ENCODE peak calls at places on chromosome 10, in four cellular contexts. R is H1, E is K562, C is HepG2. P is an unnamed sample.

GRCh38 chr10:114638874-114639625 is 19.0 kb downstream of the ABLIM1 start:
- DNase-seq in C (no peak), R (no peak), E (no peak), P (no peak)

GRCh38 chr10:10564081-10564480 is 453.6 kb upstream of the CELF2 start:
- DNase-seq in C (no peak), E (no peak), R (no peak), P (no peak)

GRCh38 chr10:131547129-131547799 is 235.7 kb upstream of the TCERG1L start:
- DNase-seq in C (no peak), R (peak), E (no peak), P (no peak)

GRCh38 chr10:31929260-31929985 is 792 bp upstream of the ARHGAP12 start:
- DNase-seq in C (peak), E (peak), R (peak), P (peak)

GRCh38 chr10:125414998-125415397 is 254.6 kb upstream of the CTBP2 start:
- DNase-seq in R (no peak), C (no peak), E (no peak), P (no peak)

GRCh38 chr10:110356628-110357245 is 52.0 kb upstream of the SMNDC1 start:
- DNase-seq in E (peak), C (no peak), R (no peak), P (peak)

GRCh38 chr10:132448248-132448731 is 51.3 kb downstream of the PWWP2B start:
- DNase-seq in C (no peak), R (no peak), E (peak), P (peak)

GRCh38 chr10:131141645-131142445 is 169.7 kb downstream of the TCERG1L start:
- DNase-seq in C (no peak), R (no peak), E (no peak), P (no peak)

GRCh38 chr10:58335306-58336005 is 650 bp downstream of the UBE2D1 start:
- DNase-seq in C (peak), R (no peak), E (peak), P (peak)

GRCh38 chr10:103683851-103684250 is 171.5 kb downstream of the SH3PXD2A start:
- DNase-seq in R (no peak), C (no peak), E (no peak), P (no peak)

GRCh38 chr10:125396651-125397050 is 236.3 kb upstream of the CTBP2 start:
- DNase-seq in E (no peak), C (no peak), R (no peak), P (no peak)

GRCh38 chr10:91415816-91416215 is 5.7 kb downstream of the HECTD2 start:
- DNase-seq in R (no peak), E (no peak), C (no peak), P (no peak)

GRCh38 chr10:30014511-30014910 is 44.9 kb downstream of the JCAD start:
- DNase-seq in R (no peak), E (no peak), C (no peak), P (no peak)

GRCh38 chr10:43846187-43846680 is 197.6 kb upstream of the ZNF32 start:
- DNase-seq in R (no peak), E (no peak), C (no peak), P (no peak)

GRCh38 chr10:75018873-75019272 is 92.6 kb upstream of the SAMD8 start:
- DNase-seq in R (no peak), C (no peak), E (no peak), P (no peak)
- TF ChIP-seq PHF8 in R (no peak), C (no peak), E (no peak), P (no peak)

GRCh38 chr10:115857856-115858255 is 415.1 kb downstream of the GFRA1 start:
- DNase-seq in C (no peak), E (no peak), R (no peak), P (no peak)

GRCh38 chr10:115861455-115861854 is 411.6 kb downstream of the GFRA1 start:
- DNase-seq in R (no peak), C (no peak), E (no peak), P (no peak)

GRCh38 chr10:115856580-115856979 is 416.4 kb downstream of the GFRA1 start:
- DNase-seq in C (no peak), R (no peak), E (no peak), P (no peak)

GRCh38 chr10:115866174-115866573 is 406.8 kb downstream of the GFRA1 start:
- DNase-seq in E (no peak), C (no peak), R (no peak), P (no peak)

GRCh38 chr10:115861864-115862263 is 411.1 kb downstream of the GFRA1 start:
- DNase-seq in R (no peak), E (no peak), C (no peak), P (peak)
- TF ChIP-seq MAFK in R (no peak), E (no peak), C (no peak), P (no peak)

DNA sequence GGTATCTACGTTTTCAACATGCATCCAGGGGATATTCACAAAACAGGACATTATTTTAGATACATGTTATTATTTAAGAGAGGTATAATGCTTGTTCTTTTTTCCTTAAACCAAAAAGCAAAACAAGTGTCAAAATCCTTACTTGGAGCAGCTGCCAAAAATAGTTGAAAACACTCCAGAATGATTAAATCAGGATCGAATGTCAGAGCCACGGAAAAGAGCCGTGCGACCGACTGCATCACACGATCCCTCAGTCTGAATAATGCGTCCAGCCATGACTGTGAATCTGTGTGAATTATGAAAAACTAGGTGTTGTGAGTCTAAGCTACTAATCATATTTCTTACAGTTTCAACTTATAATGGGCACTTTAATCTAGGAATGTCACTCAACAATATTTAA is 126.0 kb downstream of the PARD3 start:
- DNase-seq in E (no peak), C (no peak), R (no peak), P (no peak)
- TF ChIP-seq PHF8 in E (no peak), C (no peak), R (no peak), P (no peak)

DNA sequence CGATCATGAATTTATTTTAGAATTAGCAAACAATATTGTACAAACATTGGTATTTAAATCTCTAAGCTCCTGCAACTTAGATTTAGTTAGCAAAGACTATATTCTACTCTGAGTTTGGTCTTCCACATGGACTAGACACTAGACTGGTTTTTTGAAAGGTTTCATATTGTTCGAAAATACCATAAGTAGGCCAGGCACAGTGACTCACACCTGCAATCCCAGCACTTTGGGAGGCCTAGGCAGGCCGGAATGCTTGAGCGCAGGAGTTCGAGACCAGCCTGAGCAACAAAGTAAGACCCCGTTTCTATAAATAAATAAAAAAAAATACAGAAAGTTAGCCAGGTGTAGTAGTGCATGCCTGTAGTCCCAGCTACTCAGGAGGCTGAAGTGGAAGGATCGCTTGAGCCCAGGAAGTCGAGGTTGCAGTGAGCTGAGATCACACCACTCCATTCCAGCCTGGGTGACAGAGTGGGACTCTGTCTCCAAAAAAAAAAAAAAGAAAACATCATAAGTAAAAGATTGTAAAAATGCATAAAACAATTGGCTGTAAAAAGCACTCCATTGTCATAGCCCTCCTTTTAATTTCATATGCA is 73.1 kb downstream of the ABCC2 start:
- DNase-seq in R (no peak), E (no peak), C (no peak), P (no peak)
- TF ChIP-seq MAFK in R (no peak), E (no peak), C (no peak), P (no peak)

GRCh38 chr10:14601872-14602725 is 172.6 kb downstream of the FAM107B start:
- DNase-seq in R (no peak), C (peak), E (peak), P (peak)
- TF ChIP-seq PHF8 in R (no peak), C (no peak), E (no peak), P (no peak)

GRCh38 chr10:72315611-72316385 is 38.9 kb downstream of the DNAJB12 start:
- DNase-seq in C (no peak), R (no peak), E (no peak), P (no peak)
- TF ChIP-seq MAFK in C (no peak), R (no peak), E (no peak), P (no peak)

GRCh38 chr10:76920581-76920980 is 717.0 kb downstream of the KCNMA1 start:
- DNase-seq in E (no peak), R (no peak), C (no peak), P (no peak)

GRCh38 chr10:76916536-76916935 is 721.1 kb downstream of the KCNMA1 start:
- DNase-seq in C (no peak), R (no peak), E (no peak), P (no peak)

GRCh38 chr10:76918106-76918505 is 719.5 kb downstream of the KCNMA1 start:
- DNase-seq in E (no peak), C (no peak), R (no peak), P (no peak)

GRCh38 chr10:76922666-76923065 is 714.9 kb downstream of the KCNMA1 start:
- DNase-seq in R (no peak), C (no peak), E (no peak), P (no peak)

GRCh38 chr10:76917071-76917470 is 720.5 kb downstream of the KCNMA1 start:
- DNase-seq in E (no peak), R (no peak), C (no peak), P (no peak)
- TF ChIP-seq PHF8 in E (no peak), R (no peak), C (no peak), P (no peak)

P was measured in A549.